ENCODE peak calls at places on chromosomes 3 and 15, in nine cellular contexts. Y, A, N, H, K, T, Q, X and V are unnamed samples.

GRCh38 chr15:78312956-78313355 is 13.5 kb upstream of the SKIC8 start:
- DNase-seq in Y (no peak), A (no peak), N (no peak), H (no peak), K (no peak), T (no peak), Q (no peak), X (no peak), V (no peak)

GRCh38 chr15:39364721-39365120 is 216.2 kb upstream of the THBS1 start:
- DNase-seq in Y (no peak), A (no peak), N (no peak), H (no peak), K (no peak), T (no peak), Q (no peak), X (no peak), V (no peak)

GRCh38 chr15:55586808-55587207 is 1.3 kb downstream of the PYGO1 start:
- DNase-seq in Y (no peak), A (no peak), N (no peak), H (no peak), K (no peak), T (no peak), Q (no peak), X (no peak), V (no peak)

GRCh38 chr3:149306751-149307434 is 26.5 kb downstream of the TM4SF18 start:
- DNase-seq in Y (no peak), A (no peak), N (no peak), H (no peak), K (no peak), T (no peak), Q (no peak), X (no peak), V (no peak)

GRCh38 chr3:32202496-32202895 is 36.0 kb upstream of the CMTM8 start:
- DNase-seq in Y (no peak), A (no peak), N (no peak), H (no peak), K (no peak), T (no peak), Q (no peak), X (no peak), V (no peak)

GRCh38 chr15:90184786-90185704 is 16.1 kb upstream of the SEMA4B start:
- DNase-seq in Y (peak; percentile 83), A (peak; percentile 78), N (peak; percentile 90), H (no peak), K (peak; percentile 54), T (no peak), Q (no peak), X (no peak), V (peak; percentile 74)

GRCh38 chr3:23944007-23944760 is 902 bp upstream of the NR1D2 start:
- DNase-seq in Y (no peak), A (no peak), N (no peak), H (no peak), K (no peak), T (no peak), Q (no peak), X (no peak), V (no peak)

GRCh38 chr3:114308830-114309229 is 15.0 kb downstream of the TIGIT start:
- DNase-seq in Y (no peak), A (no peak), N (no peak), H (no peak), K (no peak), T (no peak), Q (no peak), X (no peak), V (no peak)

GRCh38 chr3:52873433-52874159 is 23.8 kb downstream of the STIMATE start:
- DNase-seq in Y (peak; percentile 41), A (no peak), N (peak; percentile 19), H (no peak), K (no peak), T (no peak), Q (no peak), X (no peak), V (no peak)

GRCh38 chr3:86653801-86654200 is 337.1 kb downstream of the VGLL3 start:
- DNase-seq in Y (peak; percentile 27), A (no peak), N (no peak), H (no peak), K (no peak), T (no peak), Q (no peak), X (no peak), V (no peak)

GRCh38 chr3:133488785-133489367 is 84.6 kb upstream of the CDV3 start:
- DNase-seq in Y (no peak), A (no peak), N (no peak), H (no peak), K (peak; percentile 44), T (no peak), Q (no peak), X (no peak), V (no peak)

GRCh38 chr3:88321696-88322095 is 171.9 kb downstream of the C3orf38 start:
- DNase-seq in Y (no peak), A (no peak), N (no peak), H (no peak), K (no peak), T (no peak), Q (no peak), X (no peak), V (no peak)

GRCh38 chr3:146895026-146895749 is 290.0 kb upstream of the PLSCR5 start:
- DNase-seq in Y (no peak), A (no peak), N (no peak), H (no peak), K (no peak), T (no peak), Q (no peak), X (no peak), V (no peak)

GRCh38 chr3:127264292-127264691 is 23.6 kb downstream of the PRR20G start:
- DNase-seq in Y (no peak), A (no peak), N (no peak), H (no peak), K (no peak), T (no peak), Q (no peak), X (no peak), V (no peak)

GRCh38 chr15:57544840-57545239 is 46.9 kb upstream of the MYZAP start:
- DNase-seq in Y (no peak), A (no peak), N (peak; percentile 25), H (no peak), K (no peak), T (no peak), Q (no peak), X (no peak), V (no peak)

GRCh38 chr3:78659386-78659987 is 1108.3 kb downstream of the ROBO1 start:
- DNase-seq in Y (peak; percentile 60), A (no peak), N (peak; percentile 12), H (no peak), K (peak; percentile 29), T (peak; percentile 18), Q (no peak), X (peak; percentile 2), V (peak; percentile 41)

GRCh38 chr3:49351521-49352011 is 6.6 kb downstream of the GPX1 start:
- DNase-seq in Y (no peak), A (no peak), N (no peak), H (no peak), K (no peak), T (no peak), Q (no peak), X (no peak), V (no peak)

GRCh38 chr3:140920029-140920428 is 21.6 kb upstream of the SLC25A36 start:
- DNase-seq in Y (no peak), A (no peak), N (no peak), H (no peak), K (no peak), T (no peak), Q (no peak), X (no peak), V (no peak)

DNA sequence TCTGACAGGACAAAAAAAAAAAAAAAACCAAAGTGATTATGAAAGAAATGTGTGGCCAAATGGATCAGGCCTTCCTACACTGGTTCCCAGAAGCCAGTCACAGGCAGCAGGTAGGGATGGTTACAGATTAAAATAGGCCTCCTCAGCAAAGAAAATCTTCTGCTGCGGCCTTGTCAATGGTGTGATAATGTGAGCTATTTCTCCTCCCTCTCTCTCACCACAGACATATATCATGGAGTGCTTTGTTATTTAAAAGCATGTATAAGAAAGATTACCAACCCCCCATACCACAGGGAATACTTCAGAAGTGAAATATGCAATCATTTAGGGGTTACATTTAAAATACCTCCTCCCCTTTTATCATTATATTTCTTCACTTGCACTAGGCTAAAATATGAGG is 32.2 kb upstream of the LRTM1 start:
- DNase-seq in Y (no peak), A (no peak), N (no peak), H (no peak), K (no peak), T (no peak), Q (no peak), X (no peak), V (no peak)
- TF ChIP-seq POLR2AphosphoS5 in Y (no peak), A (no peak), N (no peak), H (no peak), K (no peak), T (no peak), Q (no peak), X (no peak), V (no peak)

GRCh38 chr15:67196222-67196621 is 58.2 kb downstream of the AAGAB start:
- DNase-seq in Y (no peak), A (no peak), N (no peak), H (no peak), K (no peak), T (no peak), Q (no peak), X (no peak), V (no peak)
- TF ChIP-seq POLR2AphosphoS5 in Y (no peak), A (peak; percentile 64), N (no peak), H (peak; percentile 92), K (no peak), T (no peak), Q (no peak), X (peak; percentile 36), V (no peak)

GRCh38 chr3:130243808-130244207 is 101.7 kb upstream of the COL6A5 start:
- DNase-seq in Y (no peak), A (no peak), N (no peak), H (no peak), K (no peak), T (no peak), Q (no peak), X (no peak), V (no peak)
- TF ChIP-seq POLR2AphosphoS5 in Y (no peak), A (no peak), N (no peak), H (no peak), K (no peak), T (no peak), Q (no peak), X (no peak), V (no peak)

GRCh38 chr15:75451674-75452363 is at the start of gene SIN3A:
- DNase-seq in Y (peak; percentile 100), A (peak; percentile 60), N (peak; percentile 74), H (peak; percentile 99), K (peak; percentile 100), T (peak; percentile 99), Q (peak; percentile 100), X (peak; percentile 100), V (peak; percentile 99)

GRCh38 chr15:75453703-75454470 is 2.4 kb upstream of the SIN3A start:
- DNase-seq in Y (peak; percentile 100), A (peak; percentile 85), N (peak; percentile 88), H (peak; percentile 100), K (peak; percentile 100), T (peak; percentile 99), Q (peak; percentile 100), X (peak; percentile 100), V (peak; percentile 98)

GRCh38 chr15:75452968-75453702 is 1.6 kb upstream of the SIN3A start:
- DNase-seq in Y (peak; percentile 91), A (no peak), N (no peak), H (no peak), K (peak; percentile 42), T (no peak), Q (no peak), X (peak; percentile 21), V (peak; percentile 38)

GRCh38 chr15:75451202-75451673 is 252 bp downstream of the SIN3A start:
- DNase-seq in Y (no peak), A (no peak), N (no peak), H (no peak), K (no peak), T (no peak), Q (no peak), X (no peak), V (no peak)

GRCh38 chr15:75452364-75452967 is 976 bp upstream of the SIN3A start:
- DNase-seq in Y (peak; percentile 89), A (no peak), N (no peak), H (peak; percentile 80), K (peak; percentile 64), T (no peak), Q (no peak), X (peak; percentile 62), V (peak; percentile 90)
- TF ChIP-seq POLR2AphosphoS5 in Y (no peak), A (peak; percentile 88), N (peak; percentile 47), H (peak; percentile 86), K (peak; percentile 26), T (peak; percentile 74), Q (no peak), X (peak; percentile 49), V (peak; percentile 8)